ENCODE peak calls at places on chromosomes 16 and 17, in eight cellular contexts. W is mucosa of descending colon, E is prostate gland, H is IMR-90, D is endodermal cell, T is MM.1S, Z is pancreas, L is Peyer's patch. P is an unnamed sample.

GRCh38 chr17:60901806-60902205 is 224.2 kb downstream of the BCAS3 start:
- DNase-seq in W (no peak), E (no peak), H (peak; percentile 81), D (no peak), T (no peak), Z (no peak), L (no peak), P (no peak)

GRCh38 chr16:14455577-14455976 is 174.5 kb downstream of the PARN start:
- DNase-seq in W (no peak), E (no peak), H (peak; percentile 73), D (no peak), T (no peak), Z (no peak), L (no peak), P (no peak)

GRCh38 chr17:50307654-50308053 is 33.4 kb downstream of the TMEM92 start:
- DNase-seq in W (no peak), E (no peak), H (no peak), D (no peak), T (no peak), Z (no peak), L (no peak), P (no peak)

GRCh38 chr16:84599528-84600202 is 18.2 kb downstream of the COTL1 start:
- DNase-seq in W (peak; percentile 78), E (no peak), H (peak; percentile 85), D (peak; percentile 94), T (no peak), Z (no peak), L (no peak), P (no peak)

GRCh38 chr17:8894673-8895578 is 27.5 kb upstream of the PIK3R6 start:
- DNase-seq in W (no peak), E (peak; percentile 46), H (peak; percentile 59), D (peak; percentile 90), T (peak; percentile 63), Z (no peak), L (no peak), P (no peak)

GRCh38 chr17:19317359-19318095 is 45.0 kb downstream of the B9D1 start:
- DNase-seq in W (peak; percentile 85), E (no peak), H (peak; percentile 80), D (peak; percentile 99), T (peak; percentile 95), Z (no peak), L (peak; percentile 83), P (no peak)

GRCh38 chr17:76631821-76632565 is 11.6 kb downstream of the ST6GALNAC1 start:
- DNase-seq in W (no peak), E (peak; percentile 43), H (peak; percentile 28), D (no peak), T (no peak), Z (no peak), L (no peak), P (no peak)

GRCh38 chr16:48053346-48053745 is 102.4 kb downstream of the ABCC12 start:
- DNase-seq in W (no peak), E (no peak), H (peak; percentile 69), D (peak; percentile 88), T (no peak), Z (no peak), L (no peak), P (no peak)

GRCh38 chr17:55289106-55289446 is 24.3 kb downstream of the HLF start:
- DNase-seq in W (no peak), E (no peak), H (no peak), D (no peak), T (no peak), Z (no peak), L (no peak), P (no peak)

GRCh38 chr17:72259977-72260376 is 139.2 kb downstream of the SOX9 start:
- DNase-seq in W (no peak), E (no peak), H (no peak), D (no peak), T (no peak), Z (no peak), L (no peak), P (no peak)

GRCh38 chr17:35241520-35241919 is 1.4 kb upstream of the SLFN5 start:
- DNase-seq in W (peak; percentile 57), E (no peak), H (no peak), D (peak; percentile 64), T (no peak), Z (peak; percentile 44), L (no peak), P (no peak)

GRCh38 chr17:49646391-49647255 is 31.3 kb downstream of the SPOP start:
- DNase-seq in W (no peak), E (no peak), H (peak; percentile 77), D (peak; percentile 58), T (peak; percentile 88), Z (no peak), L (no peak), P (peak; percentile 69)

GRCh38 chr16:56119138-56119537 is 72.2 kb upstream of the GNAO1 start:
- DNase-seq in W (no peak), E (no peak), H (no peak), D (no peak), T (no peak), Z (no peak), L (no peak), P (no peak)

GRCh38 chr17:27631409-27631755 is 394 bp downstream of the LGALS9 start:
- DNase-seq in W (no peak), E (no peak), H (no peak), D (no peak), T (no peak), Z (no peak), L (no peak), P (no peak)

GRCh38 chr17:1275962-1276736 is 3.3 kb upstream of the TRARG1 start:
- DNase-seq in W (no peak), E (peak; percentile 45), H (peak; percentile 27), D (peak; percentile 96), T (peak; percentile 31), Z (peak; percentile 76), L (peak; percentile 76), P (no peak)

GRCh38 chr17:7559307-7560171 is 989 bp downstream of the TNFSF13 start:
- DNase-seq in W (peak; percentile 71), E (peak; percentile 31), H (no peak), D (peak; percentile 63), T (no peak), Z (no peak), L (peak; percentile 58), P (no peak)
- H3K4me1 ChIP-seq in W (peaks cover 57% of the 10 kb centered on the region), E (peaks cover 52% of the 10 kb centered on the region), H (peaks cover 9% of the 10 kb centered on the region), D (peaks cover 3% of the 10 kb centered on the region), T (peaks cover 26% of the 10 kb centered on the region), Z (peaks cover 25% of the 10 kb centered on the region), L (peaks cover 28% of the 10 kb centered on the region), P (peaks cover 30% of the 10 kb centered on the region)

GRCh38 chr16:69709456-69710084 is 16.8 kb downstream of the NQO1 start:
- DNase-seq in W (no peak), E (peak; percentile 27), H (peak; percentile 73), D (no peak), T (peak; percentile 67), Z (no peak), L (no peak), P (no peak)

GRCh38 chr16:69712914-69713581 is 13.3 kb downstream of the NQO1 start:
- DNase-seq in W (no peak), E (no peak), H (no peak), D (no peak), T (no peak), Z (no peak), L (no peak), P (no peak)

GRCh38 chr16:69712277-69712676 is 14.1 kb downstream of the NQO1 start:
- DNase-seq in W (no peak), E (no peak), H (no peak), D (no peak), T (no peak), Z (no peak), L (no peak), P (no peak)

GRCh38 chr16:69707920-69708683 is 18.3 kb downstream of the NQO1 start:
- DNase-seq in W (no peak), E (no peak), H (no peak), D (peak; percentile 13), T (no peak), Z (no peak), L (no peak), P (no peak)

DNA sequence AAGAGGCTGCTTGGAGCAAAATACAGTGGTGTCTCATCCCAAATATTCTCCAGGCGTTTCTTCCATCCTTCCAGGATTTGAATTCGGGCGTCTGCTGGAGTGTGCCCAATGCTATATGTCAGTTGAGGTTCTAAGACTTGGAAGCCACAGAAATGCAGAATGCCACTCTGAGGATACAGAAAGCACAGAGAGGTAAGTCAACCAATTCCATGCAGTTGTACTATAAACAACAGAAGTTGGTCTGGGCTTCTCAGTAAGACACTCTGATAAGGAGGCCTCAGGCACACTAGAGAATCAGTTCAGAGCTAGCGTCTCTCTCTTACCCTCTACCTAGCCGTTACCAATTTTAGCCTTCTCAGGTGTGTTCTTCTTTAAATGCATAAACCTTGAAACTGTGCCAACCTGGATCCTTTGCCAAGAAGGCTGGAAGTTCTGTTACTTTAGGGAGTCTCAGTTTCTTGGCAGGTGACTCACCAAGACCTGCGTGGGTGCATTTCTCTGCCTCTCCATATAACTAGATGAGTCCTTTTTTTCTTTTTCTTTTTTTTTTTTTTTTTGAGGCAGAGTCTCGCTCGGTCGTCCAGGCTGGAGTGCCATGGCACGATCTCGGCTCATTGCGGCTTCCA is 15.1 kb downstream of the NQO1 start:
- DNase-seq in W (no peak), E (peak; percentile 87), H (peak; percentile 81), D (no peak), T (no peak), Z (no peak), L (no peak), P (no peak)
- TF ChIP-seq CTCF in W (no peak), E (no peak), H (no peak), D (no peak), T (no peak), Z (no peak), L (no peak), P (no peak)

DNA sequence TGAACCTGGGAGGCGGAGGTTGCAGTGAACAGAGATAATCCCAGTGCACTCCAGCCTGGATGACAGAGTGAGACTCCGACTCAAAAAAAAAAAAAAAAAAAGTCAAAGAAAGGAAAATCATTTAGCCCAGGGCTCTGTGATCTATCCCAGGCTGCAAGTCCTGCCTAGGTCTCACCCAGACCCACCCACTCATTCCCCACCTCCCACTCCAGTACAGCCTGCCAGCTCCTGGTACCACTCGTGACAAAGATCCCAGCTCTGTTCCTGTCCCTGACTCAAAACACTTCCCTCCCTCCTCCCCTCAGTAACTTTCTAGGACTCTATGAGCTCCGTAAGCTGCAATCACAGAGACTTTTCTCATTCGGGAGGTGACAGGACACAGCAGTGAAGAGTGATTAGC is 28.0 kb upstream of the MRPS23 start:
- DNase-seq in W (peak; percentile 12), E (no peak), H (no peak), D (no peak), T (no peak), Z (no peak), L (no peak), P (no peak)
- H3K4me1 ChIP-seq in W (peaks cover 12% of the 10 kb centered on the region), E (peaks cover 24% of the 10 kb centered on the region), H (peaks cover 67% of the 10 kb centered on the region), D (peaks cover 33% of the 10 kb centered on the region), T (peaks cover 30% of the 10 kb centered on the region), Z (peaks cover 8% of the 10 kb centered on the region), L (peaks cover 14% of the 10 kb centered on the region), P (peaks cover 87% of the 10 kb centered on the region)

DNA sequence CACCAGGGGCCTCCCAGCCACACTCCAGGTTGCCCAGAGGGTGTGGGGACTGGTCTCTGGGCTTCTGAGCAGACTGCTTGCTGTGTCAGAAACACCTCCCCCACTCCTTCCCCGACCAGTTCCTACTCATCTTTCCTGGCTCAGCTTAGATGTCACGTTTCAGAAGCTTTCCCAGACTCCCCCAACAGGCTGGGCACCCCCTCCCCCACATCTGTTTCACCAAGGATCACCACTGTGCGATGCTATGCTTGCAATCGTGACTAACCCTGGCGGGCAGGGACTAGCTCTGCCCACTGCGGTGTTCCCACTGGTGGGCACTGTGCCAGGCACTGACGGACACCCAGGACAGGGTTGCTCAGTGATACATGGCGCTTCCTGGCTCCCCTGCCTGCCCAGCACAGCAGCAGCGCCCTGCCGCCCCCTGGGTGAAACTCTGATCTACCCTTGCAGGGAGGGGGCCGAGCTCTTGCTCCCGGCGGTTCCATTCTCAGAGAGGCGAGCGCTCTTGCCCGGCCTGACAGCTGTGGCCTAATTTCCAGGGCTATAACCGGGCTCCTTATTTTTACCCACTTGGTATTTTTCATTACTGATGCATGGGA is 29.4 kb upstream of the MTSS2 start:
- DNase-seq in W (peak; percentile 77), E (peak; percentile 84), H (peak; percentile 98), D (no peak), T (no peak), Z (peak; percentile 91), L (no peak), P (no peak)
- TF ChIP-seq CTCF in W (no peak), E (peak; percentile 30), H (peak; percentile 28), D (no peak), T (no peak), Z (no peak), L (no peak), P (no peak)